ENCODE peak calls at places on chromosomes 4 and X, in seven cellular contexts. V, F, L, O, N, R and T are unnamed samples.

GRCh38 chr4:126661194-126661593 is 971.6 kb upstream of the INTU start:
- DNase-seq in R (peak; percentile 45), O (no peak), N (peak; percentile 28), L (no peak), V (no peak), F (no peak), T (no peak)

GRCh38 chr4:31592293-31592692 is 872.1 kb downstream of the PCDH7 start:
- DNase-seq in L (no peak), F (peak; percentile 1), V (no peak), O (no peak), R (no peak), N (no peak), T (no peak)

GRCh38 chr4:89303989-89304388 is 3.6 kb downstream of the GPRIN3 start:
- DNase-seq in L (no peak), N (no peak), O (no peak), V (no peak), R (no peak), F (no peak), T (no peak)

GRCh38 chrX:44954562-44954961 is 81.6 kb downstream of the KDM6A start:
- DNase-seq in N (no peak), V (no peak), R (no peak), O (no peak), F (peak; percentile 55), L (no peak), T (no peak)

GRCh38 chr4:156778606-156779005 is 193.0 kb downstream of the PDGFC start:
- DNase-seq in F (no peak), V (no peak), N (peak; percentile 91), R (no peak), L (no peak), O (peak; percentile 93), T (no peak)

GRCh38 chr4:101669138-101669831 is 121.2 kb upstream of the BANK1 start:
- DNase-seq in L (no peak), R (no peak), N (no peak), V (no peak), F (no peak), O (no peak), T (no peak)

GRCh38 chr4:76178296-76178695 is 30.1 kb upstream of the NUP54 start:
- DNase-seq in R (no peak), N (no peak), L (no peak), O (no peak), V (no peak), F (no peak), T (no peak)

GRCh38 chr4:34220601-34221000 is 2023.7 kb downstream of the ARAP2 start:
- DNase-seq in F (no peak), N (no peak), V (no peak), O (no peak), R (no peak), L (no peak), T (no peak)

GRCh38 chrX:123087326-123087725 is 96.8 kb upstream of the GRIA3 start:
- DNase-seq in N (no peak), L (no peak), R (no peak), V (no peak), F (no peak), O (no peak), T (no peak)

GRCh38 chr4:156084312-156084811 is 130.7 kb upstream of the CTSO start:
- DNase-seq in L (no peak), N (no peak), O (no peak), V (no peak), R (no peak), F (no peak), T (no peak)

GRCh38 chrX:78119521-78120227 is 15.6 kb downstream of the PGK1 start:
- DNase-seq in L (no peak), V (no peak), O (no peak), F (peak; percentile 1), N (no peak), R (no peak), T (no peak)

GRCh38 chrX:48497871-48498270 is 10.9 kb upstream of the PORCN start:
- DNase-seq in L (no peak), V (peak; percentile 12), O (no peak), N (no peak), R (no peak), F (no peak), T (no peak)

GRCh38 chr4:11773798-11774197 is 345.1 kb upstream of the HS3ST1 start:
- DNase-seq in V (no peak), N (no peak), L (no peak), O (no peak), F (no peak), R (no peak), T (no peak)

GRCh38 chr4:121277194-121278105 is 103.4 kb downstream of the QRFPR start:
- DNase-seq in R (peak; percentile 25), V (no peak), O (no peak), L (no peak), N (no peak), F (no peak), T (no peak)

GRCh38 chrX:118370921-118371624 is 25.2 kb downstream of the WDR44 start:
- DNase-seq in N (peak; percentile 65), L (no peak), F (no peak), O (peak; percentile 41), R (no peak), V (no peak), T (no peak)

GRCh38 chr4:8409271-8410065 is 31.1 kb downstream of the ACOX3 start:
- DNase-seq in O (peak; percentile 56), N (no peak), L (no peak), F (no peak), V (no peak), R (no peak), T (peak; percentile 69)

GRCh38 chr4:61511716-61512488 is 311.8 kb downstream of the ADGRL3 start:
- DNase-seq in F (peak; percentile 49), O (peak; percentile 86), V (no peak), R (no peak), L (no peak), N (peak; percentile 73), T (no peak)

GRCh38 chrX:38811515-38812239 is 10.4 kb downstream of the MID1IP1 start:
- DNase-seq in O (no peak), L (no peak), N (no peak), V (no peak), R (no peak), F (no peak), T (no peak)

GRCh38 chr4:1885414-1885813 is 14.2 kb downstream of the NSD2 start:
- DNase-seq in F (no peak), L (no peak), N (no peak), V (no peak), R (peak; percentile 57), O (no peak), T (no peak)
- H3K36me3 ChIP-seq in F (no peaks in the 10 kb centered on the region), L (no peaks in the 10 kb centered on the region), N (no peaks in the 10 kb centered on the region), V (no peaks in the 10 kb centered on the region), R (no peaks in the 10 kb centered on the region), O (no peaks in the 10 kb centered on the region), T (no peaks in the 10 kb centered on the region)

GRCh38 chr4:186602978-186603377 is 47.6 kb upstream of the MTNR1A start:
- DNase-seq in O (no peak), R (no peak), F (no peak), V (no peak), N (no peak), L (no peak), T (no peak)

GRCh38 chr4:186606593-186606992 is 51.2 kb upstream of the MTNR1A start:
- DNase-seq in O (no peak), N (peak; percentile 40), V (no peak), L (no peak), F (no peak), R (no peak), T (no peak)

GRCh38 chr4:186607490-186607889 is 52.1 kb upstream of the MTNR1A start:
- DNase-seq in V (no peak), O (no peak), R (no peak), F (no peak), L (no peak), N (no peak), T (no peak)

GRCh38 chr4:186604124-186604627 is 48.8 kb upstream of the MTNR1A start:
- DNase-seq in F (no peak), O (no peak), N (no peak), V (no peak), R (no peak), L (no peak), T (no peak)

DNA sequence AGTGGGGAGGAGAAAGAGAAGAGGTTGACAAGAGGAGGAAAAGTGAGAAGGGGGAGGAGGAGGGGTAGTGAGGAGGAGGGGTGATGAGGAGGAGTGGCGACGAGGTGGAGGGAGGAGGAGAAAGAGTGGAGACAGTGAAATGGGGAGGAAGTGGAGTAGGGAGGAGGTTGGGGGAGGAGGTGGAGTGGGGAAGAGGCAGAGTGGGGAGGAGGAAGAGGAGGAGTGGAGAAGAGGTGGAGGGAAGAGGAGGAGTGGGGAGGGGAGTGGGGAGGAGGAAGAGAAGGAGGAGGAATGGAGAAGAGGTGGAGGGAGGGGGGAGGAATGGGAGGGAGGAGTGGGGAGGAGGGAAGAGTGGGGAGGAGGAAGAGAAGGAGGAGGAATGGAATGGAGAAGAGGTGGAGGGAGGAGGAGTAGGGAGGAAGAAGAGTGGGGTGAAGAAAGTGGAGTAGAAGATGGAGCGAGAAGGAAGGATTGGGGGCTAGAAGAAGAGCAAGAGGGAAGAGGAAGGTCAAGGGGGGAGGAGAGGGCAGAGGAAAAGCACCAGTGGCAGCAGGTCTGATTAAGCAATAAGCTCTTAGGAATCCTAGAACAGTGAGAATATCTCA is 50.0 kb upstream of the MTNR1A start:
- DNase-seq in R (no peak), L (no peak), O (no peak), F (no peak), N (no peak), V (no peak), T (no peak)
- H3K36me3 ChIP-seq in R (peaks cover 68% of the 10 kb centered on the region), L (peaks cover 84% of the 10 kb centered on the region), O (peaks cover 25% of the 10 kb centered on the region), F (no peaks in the 10 kb centered on the region), N (peaks cover 70% of the 10 kb centered on the region), V (peaks cover 50% of the 10 kb centered on the region), T (peaks cover 84% of the 10 kb centered on the region)

GRCh38 chrX:149641832-149642231 is 10.2 kb upstream of the TMEM185A start:
- DNase-seq in R (no peak), F (no peak), O (no peak), L (no peak), V (no peak), N (no peak), T (no peak)
- H3K36me3 ChIP-seq in R (no peaks in the 10 kb centered on the region), F (no peaks in the 10 kb centered on the region), O (no peaks in the 10 kb centered on the region), L (no peaks in the 10 kb centered on the region), V (no peaks in the 10 kb centered on the region), N (no peaks in the 10 kb centered on the region), T (no peaks in the 10 kb centered on the region)

GRCh38 chr4:168074861-168075260 is 17.5 kb upstream of the ANXA10 start:
- DNase-seq in L (no peak), F (no peak), N (no peak), V (no peak), O (no peak), R (no peak), T (no peak)

GRCh38 chr4:168082379-168082778 is 10.0 kb upstream of the ANXA10 start:
- DNase-seq in F (no peak), L (no peak), R (no peak), N (no peak), V (no peak), O (no peak), T (no peak)

GRCh38 chr4:168076989-168077725 is 15.2 kb upstream of the ANXA10 start:
- DNase-seq in V (no peak), F (peak; percentile 81), R (peak; percentile 81), N (peak; percentile 71), L (peak; percentile 62), O (peak; percentile 81), T (no peak)

DNA sequence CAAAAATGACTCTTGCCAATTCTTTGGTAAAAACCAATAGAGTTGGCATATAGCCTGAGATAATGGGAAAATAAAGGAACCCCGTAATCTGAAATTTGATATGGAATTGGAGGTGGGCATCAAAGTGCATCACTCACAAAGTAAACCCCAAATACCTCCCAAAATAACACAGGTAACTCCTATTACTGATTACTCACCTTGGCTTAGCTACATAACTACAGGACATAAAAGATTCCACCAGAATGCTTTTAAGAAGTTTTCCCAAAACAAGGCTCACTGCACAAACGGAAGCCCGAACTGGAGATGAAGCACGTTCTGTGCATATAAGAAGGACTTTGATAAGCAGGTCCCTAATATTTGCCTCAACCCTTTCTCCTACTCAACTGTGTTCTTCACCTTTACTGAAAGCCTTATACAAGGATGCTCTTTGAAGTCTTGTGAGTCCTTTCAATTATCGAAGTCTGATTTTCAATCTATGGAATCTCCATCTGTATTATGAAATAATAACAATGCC is 14.6 kb upstream of the ANXA10 start:
- DNase-seq in O (no peak), N (no peak), V (no peak), L (no peak), R (no peak), F (peak; percentile 4), T (no peak)
- H3K36me3 ChIP-seq in O (no peaks in the 10 kb centered on the region), N (no peaks in the 10 kb centered on the region), V (no peaks in the 10 kb centered on the region), L (no peaks in the 10 kb centered on the region), R (no peaks in the 10 kb centered on the region), F (no peaks in the 10 kb centered on the region), T (no peaks in the 10 kb centered on the region)